ENCODE peak calls at places on chromosome 17, in seven cellular contexts. S is IMR-90; I is uterus; V is CD8-positive, alpha-beta T cell; X is suprapubic skin; F is Panc1; Y is GM12878. R is an unnamed sample.

GRCh38 chr17:42618442-42619150 is 9.1 kb downstream of the TUBG1 start:
- DNase-seq in F (no peak), X (no peak), V (no peak), Y (peak; percentile 93), I (peak; percentile 18), S (no peak), R (no peak)

GRCh38 chr17:17805575-17805974 is 31.2 kb downstream of the SREBF1 start:
- DNase-seq in X (no peak), Y (no peak), F (no peak), I (no peak), V (no peak), S (no peak), R (no peak)

GRCh38 chr17:81399481-81400153 is 4.4 kb downstream of the BAHCC1 start:
- DNase-seq in X (no peak), Y (no peak), I (no peak), V (no peak), F (no peak), S (no peak), R (no peak)

GRCh38 chr17:57551321-57552079 is 193.6 kb downstream of the CCDC182 start:
- DNase-seq in F (no peak), I (no peak), Y (peak; percentile 69), X (no peak), S (no peak), V (peak; percentile 19), R (no peak)

GRCh38 chr17:19537116-19537515 is 3.5 kb downstream of the SLC47A1 start:
- DNase-seq in X (no peak), I (no peak), F (no peak), V (no peak), S (no peak), Y (no peak), R (no peak)

GRCh38 chr17:2402517-2402916 is 1.7 kb upstream of the MNT start:
- DNase-seq in F (no peak), V (no peak), Y (no peak), I (no peak), X (no peak), S (no peak), R (no peak)

GRCh38 chr17:81387235-81388060 is 7.8 kb upstream of the BAHCC1 start:
- DNase-seq in X (no peak), S (peak; percentile 57), F (no peak), Y (no peak), V (no peak), I (peak; percentile 80), R (no peak)

GRCh38 chr17:68094481-68095078 is 59.0 kb downstream of the KPNA2 start:
- DNase-seq in S (no peak), X (no peak), Y (no peak), V (no peak), I (no peak), F (no peak), R (no peak)

GRCh38 chr17:78974635-78975591 is 4.8 kb downstream of the LGALS3BP start:
- DNase-seq in X (peak; percentile 92), V (no peak), F (peak; percentile 36), Y (no peak), S (peak; percentile 84), I (peak; percentile 78), R (peak; percentile 40)

GRCh38 chr17:42980274-42980765 is at the start of gene RUNDC1:
- DNase-seq in I (peak; percentile 89), V (peak; percentile 91), S (peak; percentile 73), F (no peak), X (peak; percentile 97), Y (peak; percentile 51), R (peak; percentile 96)

GRCh38 chr17:83053779-83054451 is 25.5 kb upstream of the METRNL start:
- DNase-seq in X (no peak), Y (no peak), S (no peak), V (peak; percentile 39), I (peak; percentile 21), F (no peak), R (no peak)

GRCh38 chr17:80189611-80190010 is 19.8 kb downstream of the CARD14 start:
- DNase-seq in V (no peak), Y (no peak), X (no peak), S (no peak), I (no peak), F (no peak), R (no peak)

GRCh38 chr17:78151514-78152008 is 5.4 kb downstream of the C17orf99 start:
- DNase-seq in I (no peak), F (no peak), V (no peak), Y (no peak), S (no peak), X (no peak), R (no peak)

GRCh38 chr17:42281571-42282096 is 5.4 kb upstream of the STAT5B start:
- DNase-seq in F (no peak), I (no peak), S (no peak), Y (no peak), V (no peak), X (peak; percentile 74), R (no peak)

GRCh38 chr17:66578781-66579489 is 256.0 kb upstream of the CACNG5 start:
- DNase-seq in Y (no peak), V (no peak), I (no peak), X (peak; percentile 65), F (no peak), S (no peak), R (no peak)

GRCh38 chr17:49022391-49022941 is 25.3 kb downstream of the IGF2BP1 start:
- DNase-seq in I (no peak), F (no peak), S (peak; percentile 49), V (no peak), Y (no peak), X (peak; percentile 67), R (no peak)

GRCh38 chr17:34370997-34371395 is 8.0 kb upstream of the CCL1 start:
- DNase-seq in I (no peak), F (no peak), Y (no peak), X (no peak), S (peak; percentile 12), V (no peak), R (no peak)

DNA sequence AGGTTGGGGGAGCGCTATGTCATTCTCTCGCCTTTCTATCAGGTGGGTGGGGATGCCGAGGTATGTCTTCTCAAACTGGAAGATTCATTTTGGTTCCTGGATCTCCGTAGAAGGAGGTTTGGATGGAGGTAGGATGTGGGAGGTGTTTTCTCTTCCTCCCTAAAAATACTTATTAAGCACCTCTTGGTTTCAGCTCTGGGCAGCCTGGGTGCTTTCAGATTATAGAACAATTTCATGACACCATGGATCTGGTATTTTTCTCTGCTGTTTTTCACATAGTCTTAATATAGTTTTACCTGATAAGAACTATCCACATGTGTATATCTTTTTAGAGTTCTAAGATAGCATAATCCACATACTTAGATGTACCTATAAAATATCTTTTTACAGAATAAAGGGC is 92.9 kb downstream of the YPEL2 start:
- DNase-seq in X (no peak), V (no peak), I (no peak), F (no peak), S (no peak), Y (no peak), R (no peak)
- H3K27ac ChIP-seq in X (no peak overlapping the region), V (no peak overlapping the region), I (peak overlapping the region; percentile 86), F (no peak overlapping the region), S (no peak overlapping the region), Y (no peak overlapping the region), R (peak overlapping the region; percentile 94)

GRCh38 chr17:62929320-62929719 is 36.7 kb upstream of the TANC2 start:
- DNase-seq in V (no peak), Y (no peak), X (no peak), F (no peak), I (no peak), S (no peak), R (no peak)

GRCh38 chr17:62921837-62922236 is 44.2 kb upstream of the TANC2 start:
- DNase-seq in F (no peak), I (no peak), S (no peak), X (no peak), Y (no peak), V (no peak), R (no peak)

GRCh38 chr17:62927083-62927482 is 39.0 kb upstream of the TANC2 start:
- DNase-seq in I (no peak), F (no peak), X (no peak), V (no peak), Y (no peak), S (no peak), R (no peak)

GRCh38 chr17:62923515-62924150 is 42.4 kb upstream of the TANC2 start:
- DNase-seq in I (no peak), F (no peak), S (no peak), Y (no peak), X (no peak), V (no peak), R (no peak)

GRCh38 chr17:62925267-62925836 is 40.7 kb upstream of the TANC2 start:
- DNase-seq in V (no peak), F (no peak), Y (no peak), X (no peak), S (peak; percentile 31), I (no peak), R (no peak)
- TF ChIP-seq CTCF in V (no peak), F (no peak), Y (no peak), X (no peak), S (no peak), I (no peak), R (no peak)

GRCh38 chr17:7329360-7330098 is 394 bp upstream of the NEURL4 start:
- DNase-seq in V (peak; percentile 94), X (peak; percentile 98), S (peak; percentile 99), F (peak; percentile 96), I (peak; percentile 99), Y (peak; percentile 97), R (peak; percentile 99)
- H3K4me3 ChIP-seq in V (peak overlapping the region; percentile 100), X (peak overlapping the region; percentile 71), S (peak overlapping the region; percentile 86), F (peak overlapping the region; percentile 81), I (peak overlapping the region; percentile 57), Y (peak overlapping the region; percentile 99), R (peak overlapping the region; percentile 97)

GRCh38 chr17:50196826-50197225 is 4.6 kb downstream of the COL1A1 start:
- DNase-seq in I (no peak), X (no peak), Y (no peak), S (peak; percentile 84), V (no peak), F (no peak), R (no peak)

GRCh38 chr17:50196036-50196435 is 5.4 kb downstream of the COL1A1 start:
- DNase-seq in I (no peak), S (peak; percentile 30), F (no peak), X (no peak), V (no peak), Y (no peak), R (no peak)

GRCh38 chr17:50199651-50200446 is 1.6 kb downstream of the COL1A1 start:
- DNase-seq in I (peak; percentile 98), V (peak; percentile 79), S (peak; percentile 93), X (peak; percentile 95), F (no peak), Y (no peak), R (peak; percentile 98)

GRCh38 chr17:50199211-50199633 is 2.2 kb downstream of the COL1A1 start:
- DNase-seq in S (no peak), F (no peak), I (no peak), Y (no peak), V (no peak), X (no peak), R (no peak)

DNA sequence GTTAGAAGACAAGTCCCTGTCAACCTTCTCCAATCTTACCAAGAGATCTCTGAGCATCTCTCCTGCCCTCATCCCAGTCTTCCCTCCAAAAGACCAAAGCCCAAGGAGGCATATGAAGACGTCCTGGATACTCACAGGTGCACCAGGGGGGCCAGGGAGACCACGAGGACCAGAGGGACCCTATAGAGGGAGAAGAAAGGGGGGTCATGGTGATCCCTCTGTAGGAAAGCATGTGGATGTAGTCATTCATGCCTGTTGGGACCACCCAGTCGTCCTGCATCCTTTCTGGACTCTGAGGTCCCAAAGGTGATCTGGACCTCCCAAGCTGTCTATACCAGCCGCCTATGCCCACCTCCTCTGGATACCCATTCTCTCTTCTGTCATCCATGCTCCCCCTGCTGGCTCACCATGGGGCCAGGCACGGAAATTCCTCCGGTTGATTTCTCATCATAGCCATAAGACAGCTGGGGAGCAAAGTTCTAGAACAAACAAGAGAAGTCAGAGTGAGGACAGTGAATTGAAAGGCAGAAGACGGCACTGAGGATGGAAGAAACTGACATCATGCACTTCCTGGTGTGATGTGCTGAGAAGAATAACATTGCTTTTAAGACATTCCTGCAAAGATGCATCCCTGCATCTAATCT is 3.3 kb downstream of the COL1A1 start:
- DNase-seq in X (no peak), Y (no peak), I (no peak), V (peak; percentile 68), S (peak; percentile 63), F (peak; percentile 24), R (peak; percentile 84)
- H3K27ac ChIP-seq in X (peak overlapping the region; percentile 58), Y (no peak overlapping the region), I (peak overlapping the region; percentile 83), V (no peak overlapping the region), S (peak overlapping the region; percentile 99), F (no peak overlapping the region), R (peak overlapping the region; percentile 97)